ENCODE peak calls at places on chromosomes 4 and X, in five cellular contexts. I is NCI-H1436, J is activated T-helper 1 cell treated with Interleukin-2 at 50 U/mL for 16 hours, A is AG04449, F is EL. O is an unnamed sample.

GRCh38 chr4:4455199-4455865 is 68.4 kb downstream of the NSG1 start:
- DNase-seq in J (no peak), I (no peak), A (no peak), F (no peak), O (no peak)

GRCh38 chr4:104532677-104533076 is 38.0 kb upstream of the CXXC4 start:
- DNase-seq in I (no peak), J (no peak), A (no peak), F (no peak), O (no peak)

GRCh38 chr4:122876456-122876855 is 45.9 kb downstream of the NUDT6 start:
- DNase-seq in J (no peak), A (no peak), I (no peak), F (peak), O (no peak)

GRCh38 chrX:121216979-121217378 is 169.6 kb downstream of the GLUD2 start:
- DNase-seq in I (no peak), F (no peak), J (no peak), A (no peak), O (no peak)

GRCh38 chr4:6188687-6189305 is 11.6 kb downstream of the JAKMIP1 start:
- DNase-seq in F (no peak), I (no peak), J (no peak), A (no peak), O (no peak)

GRCh38 chrX:24761306-24761705 is 67.6 kb downstream of the POLA1 start:
- DNase-seq in J (no peak), F (no peak), I (no peak), A (no peak), O (no peak)

GRCh38 chrX:24983931-24984330 is 31.8 kb downstream of the ARX start:
- DNase-seq in F (no peak), I (no peak), J (no peak), A (no peak), O (no peak)

GRCh38 chr4:72604324-72604723 is 35.3 kb upstream of the ADAMTS3 start:
- DNase-seq in J (no peak), I (no peak), F (peak), A (no peak), O (no peak)

GRCh38 chr4:3836802-3837601 is 70.8 kb downstream of the ADRA2C start:
- DNase-seq in I (no peak), J (no peak), F (peak), A (no peak), O (no peak)

GRCh38 chr4:33134366-33134765 is 2414.2 kb downstream of the PCDH7 start:
- DNase-seq in I (no peak), J (no peak), A (no peak), F (no peak), O (no peak)

GRCh38 chr4:87030606-87031441 is 96.0 kb downstream of the AFF1 start:
- DNase-seq in F (no peak), I (no peak), J (no peak), A (no peak), O (no peak)

GRCh38 chr4:6443035-6444023 is 29.1 kb downstream of the PPP2R2C start:
- DNase-seq in A (no peak), I (no peak), F (no peak), J (no peak), O (peak)

GRCh38 chrX:151488677-151489076 is 74.8 kb upstream of the PASD1 start:
- DNase-seq in F (peak), J (no peak), A (no peak), I (no peak), O (no peak)

GRCh38 chrX:51837451-51837850 is 56.0 kb upstream of the MAGED1 start:
- DNase-seq in A (no peak), J (no peak), I (no peak), F (no peak), O (no peak)

GRCh38 chrX:53262189-53262917 is 19.0 kb downstream of the IQSEC2 start:
- DNase-seq in J (no peak), A (no peak), I (no peak), F (no peak), O (no peak)

GRCh38 chr4:33060873-33061542 is 2340.8 kb downstream of the PCDH7 start:
- DNase-seq in A (no peak), I (peak), F (peak), J (no peak), O (no peak)

GRCh38 chr4:187027231-187027760 is 303.6 kb upstream of the FAT1 start:
- DNase-seq in F (peak), I (no peak), A (no peak), J (no peak), O (no peak)

GRCh38 chrX:12505127-12505526 is 286.1 kb upstream of the PRPS2 start:
- DNase-seq in I (no peak), J (no peak), A (no peak), F (no peak), O (no peak)

GRCh38 chrX:20378291-20378920 is 111.7 kb upstream of the RPS6KA3 start:
- DNase-seq in I (no peak), J (no peak), A (no peak), F (peak), O (no peak)

GRCh38 chr4:125522992-125523391 is 208.2 kb downstream of the FAT4 start:
- DNase-seq in I (no peak), A (no peak), F (no peak), J (no peak), O (no peak)

GRCh38 chrX:149903889-149904748 is 23.1 kb downstream of the MAGEA8 start:
- DNase-seq in I (no peak), A (no peak), J (no peak), F (peak), O (no peak)

O was measured in D721Med.